ENCODE peak calls at places on chromosomes 5 and 9, in six cellular contexts. A is GM12891, Z is GM12878, T is HepG2, N is K562, P is H1. K is an unnamed sample.

GRCh38 chr9:107999011-107999410 is 509.4 kb upstream of the KLF4 start:
- DNase-seq in A (no peak), Z (no peak), T (no peak), N (no peak), P (peak), K (no peak)

GRCh38 chr9:95503369-95503768 is 13.4 kb downstream of the PTCH1 start:
- DNase-seq in A (no peak), Z (no peak), T (no peak), N (no peak), P (no peak), K (no peak)

GRCh38 chr9:94639045-94639995 is at the start of gene FBP1:
- DNase-seq in A (peak), Z (no peak), T (no peak), N (peak), P (peak), K (peak)

GRCh38 chr9:129435272-129435671 is 185.6 kb downstream of the C9orf50 start:
- DNase-seq in A (no peak), Z (no peak), T (no peak), N (no peak), P (no peak), K (no peak)

GRCh38 chr9:70043689-70044449 is at the start of gene MAMDC2:
- DNase-seq in A (no peak), Z (no peak), T (no peak), N (no peak), P (peak), K (no peak)

GRCh38 chr5:74992791-74993190 is 59.6 kb downstream of the GCNT4 start:
- DNase-seq in A (no peak), Z (no peak), T (no peak), N (no peak), P (no peak), K (no peak)

GRCh38 chr5:133298447-133298846 is 246.6 kb downstream of the HSPA4 start:
- DNase-seq in A (no peak), Z (no peak), T (no peak), N (no peak), P (no peak), K (no peak)

GRCh38 chr5:65332591-65332990 is 149.1 kb downstream of the ADAMTS6 start:
- DNase-seq in A (no peak), Z (no peak), T (peak), N (no peak), P (no peak), K (no peak)

GRCh38 chr5:180367991-180368390 is 14.9 kb upstream of the GFPT2 start:
- DNase-seq in A (no peak), Z (no peak), T (no peak), N (no peak), P (no peak), K (no peak)

GRCh38 chr9:125541840-125542243 is 165.2 kb downstream of the MAPKAP1 start:
- DNase-seq in A (no peak), Z (no peak), T (no peak), N (no peak), P (no peak), K (no peak)

GRCh38 chr5:95217351-95217750 is 67.5 kb downstream of the MCTP1 start:
- DNase-seq in A (no peak), Z (no peak), T (no peak), N (no peak), P (no peak), K (no peak)

GRCh38 chr5:154518438-154518867 is 40.4 kb upstream of the HAND1 start:
- DNase-seq in A (no peak), Z (no peak), T (no peak), N (peak), P (no peak), K (no peak)

GRCh38 chr5:154517781-154518437 is 39.9 kb upstream of the HAND1 start:
- DNase-seq in A (no peak), Z (no peak), T (no peak), N (no peak), P (no peak), K (no peak)

GRCh38 chr5:154516475-154516874 is 38.4 kb upstream of the HAND1 start:
- DNase-seq in A (no peak), Z (no peak), T (no peak), N (no peak), P (no peak), K (no peak)

GRCh38 chr5:154519375-154519774 is 41.3 kb upstream of the HAND1 start:
- DNase-seq in A (no peak), Z (no peak), T (no peak), N (no peak), P (no peak), K (no peak)

DNA sequence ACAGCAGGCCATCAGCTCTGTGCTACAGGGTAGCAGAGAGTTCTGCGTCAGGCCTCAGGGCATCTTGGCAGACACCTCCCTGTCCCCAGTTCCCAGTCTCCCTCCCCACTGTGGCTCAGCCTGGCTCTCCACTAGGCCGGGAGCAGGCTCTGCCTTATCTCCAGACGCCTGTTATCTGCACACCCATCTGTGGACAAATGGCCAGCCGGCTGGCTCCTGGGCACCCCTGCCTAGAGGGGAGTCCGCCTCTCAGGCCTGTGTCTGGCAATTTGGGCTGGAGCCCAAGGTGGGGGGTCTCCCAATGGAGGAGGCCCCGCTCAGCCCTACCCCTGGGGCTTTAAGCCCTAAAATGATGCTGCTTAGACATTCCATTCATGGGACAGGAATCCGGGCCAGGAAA is 39.2 kb upstream of the HAND1 start:
- DNase-seq in A (no peak), Z (no peak), T (no peak), N (no peak), P (no peak), K (no peak)
- TF ChIP-seq TAF1 in A (no peak), Z (no peak), T (no peak), N (no peak), P (no peak), K (no peak)

DNA sequence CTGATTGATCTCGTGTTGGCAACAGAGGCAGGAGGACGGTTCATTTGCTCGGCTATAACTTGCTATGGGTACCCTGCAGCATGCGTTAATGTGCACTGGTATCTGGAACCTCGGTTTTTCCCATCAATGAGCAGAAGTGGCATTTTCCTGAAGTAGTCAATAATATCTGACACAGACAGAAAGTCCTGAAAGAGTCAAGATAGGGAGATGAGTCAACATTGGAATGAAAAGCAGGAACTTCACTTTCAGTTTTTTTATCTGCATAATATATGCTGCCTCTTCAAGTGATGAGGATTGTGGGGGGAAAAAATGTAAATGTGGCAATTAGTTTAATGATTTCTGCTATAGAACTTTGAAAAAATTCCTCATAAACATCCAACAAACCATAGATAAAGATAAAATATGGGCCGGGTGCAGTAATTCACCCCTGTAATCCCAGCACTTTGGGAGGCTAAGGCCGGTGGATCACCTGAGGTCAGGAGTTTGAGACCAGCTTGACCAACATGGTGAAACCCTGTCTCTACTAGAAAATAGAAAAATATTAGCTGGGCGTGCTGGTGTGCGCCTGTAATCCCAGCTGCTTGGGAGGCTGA is 15.9 kb downstream of the C5orf58 start:
- DNase-seq in A (no peak), Z (no peak), T (no peak), N (no peak), P (no peak), K (no peak)
- TF ChIP-seq POLR2AphosphoS5 in A (no peak), Z (no peak), T (no peak), N (peak), P (no peak), K (no peak)

DNA sequence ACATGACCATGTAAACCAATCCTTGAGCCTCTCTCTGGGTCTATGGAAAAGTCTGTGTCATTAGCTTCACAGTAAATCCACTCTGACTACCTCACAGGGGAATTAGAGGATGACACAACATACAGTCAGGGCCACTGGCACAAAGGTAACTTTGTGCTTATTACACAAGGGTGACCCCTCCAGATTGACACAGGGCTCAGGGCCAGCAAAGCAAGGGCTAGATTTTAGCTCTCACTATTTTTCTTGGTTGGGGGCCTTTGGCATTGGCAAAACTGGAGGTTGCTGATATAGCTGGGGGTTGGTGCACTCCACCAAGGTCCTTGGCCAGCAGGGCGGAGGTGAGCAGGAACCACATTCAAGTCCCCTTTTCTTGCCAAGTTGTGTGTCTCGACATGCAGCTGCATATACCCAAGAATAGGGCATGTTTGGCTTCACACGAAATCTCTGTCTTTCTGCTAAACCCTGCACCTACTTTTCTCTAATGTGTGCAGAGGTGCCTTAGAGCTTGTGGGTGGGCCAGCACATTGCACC is 15.2 kb upstream of the OSMR start:
- DNase-seq in A (no peak), Z (no peak), T (peak), N (no peak), P (no peak), K (no peak)
- TF ChIP-seq POLR2A in A (no peak), Z (no peak), T (no peak), N (no peak), P (no peak), K (no peak)

GRCh38 chr9:112878752-112879151 is 11.9 kb downstream of the SLC46A2 start:
- DNase-seq in A (no peak), Z (no peak), T (no peak), N (no peak), P (no peak), K (no peak)
- TF ChIP-seq TAF1 in A (no peak), Z (no peak), T (no peak), N (no peak), P (no peak), K (no peak)

DNA sequence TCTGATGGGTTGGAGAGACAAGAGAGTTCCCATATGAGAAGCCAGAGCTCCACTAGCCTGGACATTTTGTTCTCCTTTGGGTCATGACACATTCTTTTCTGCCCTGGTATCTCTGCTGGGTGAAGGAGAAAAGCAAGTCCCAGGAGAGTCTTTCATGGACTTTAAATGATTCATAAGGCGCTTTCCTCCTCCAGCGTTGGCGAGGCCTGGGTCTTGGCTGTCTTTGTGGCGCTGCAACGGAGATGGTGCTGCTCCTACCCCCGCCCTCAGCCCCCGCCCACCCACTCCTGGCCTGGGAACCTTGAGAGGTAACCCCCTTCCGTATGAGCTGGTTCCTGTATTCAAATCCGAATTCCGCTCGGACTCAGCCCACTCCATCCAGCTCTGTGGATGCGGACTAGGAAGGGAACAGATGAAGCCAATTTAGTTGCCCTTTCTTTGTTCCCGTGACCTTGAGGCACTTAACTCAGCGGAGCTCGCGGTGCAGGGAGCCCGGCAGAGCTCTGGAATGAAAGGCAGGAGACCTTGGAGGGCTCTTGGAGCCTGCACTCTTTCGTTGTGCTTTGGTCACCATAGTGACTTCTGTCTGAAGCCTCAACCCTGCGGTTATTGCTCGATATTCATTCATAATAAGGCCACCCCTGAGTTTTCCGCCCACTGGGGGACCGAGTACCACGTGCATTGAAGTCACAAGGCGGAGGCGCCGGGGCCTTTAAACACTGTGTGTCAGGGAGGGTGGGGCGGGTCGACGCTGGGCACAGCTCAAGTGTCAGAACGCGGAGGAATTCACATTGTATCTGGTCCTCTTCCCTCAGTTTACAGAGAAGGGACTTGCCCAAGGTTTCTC is 14.0 kb upstream of the PWWP2A start:
- DNase-seq in A (no peak), Z (no peak), T (no peak), N (no peak), P (peak), K (no peak)
- TF ChIP-seq POLR2AphosphoS5 in A (no peak), Z (no peak), T (no peak), N (no peak), P (no peak), K (no peak)

GRCh38 chr9:120874861-120875565 is 2.0 kb downstream of the PHF19 start:
- DNase-seq in A (no peak), Z (no peak), T (no peak), N (no peak), P (no peak), K (no peak)

GRCh38 chr9:120876842-120877240 is at the start of gene PHF19:
- DNase-seq in A (peak), Z (no peak), T (peak), N (no peak), P (no peak), K (peak)

GRCh38 chr9:120877276-120878034 is 467 bp upstream of the PHF19 start:
- DNase-seq in A (peak), Z (no peak), T (peak), N (peak), P (peak), K (peak)

GRCh38 chr9:120875643-120875953 is 1.4 kb downstream of the PHF19 start:
- DNase-seq in A (no peak), Z (no peak), T (no peak), N (no peak), P (no peak), K (no peak)

DNA sequence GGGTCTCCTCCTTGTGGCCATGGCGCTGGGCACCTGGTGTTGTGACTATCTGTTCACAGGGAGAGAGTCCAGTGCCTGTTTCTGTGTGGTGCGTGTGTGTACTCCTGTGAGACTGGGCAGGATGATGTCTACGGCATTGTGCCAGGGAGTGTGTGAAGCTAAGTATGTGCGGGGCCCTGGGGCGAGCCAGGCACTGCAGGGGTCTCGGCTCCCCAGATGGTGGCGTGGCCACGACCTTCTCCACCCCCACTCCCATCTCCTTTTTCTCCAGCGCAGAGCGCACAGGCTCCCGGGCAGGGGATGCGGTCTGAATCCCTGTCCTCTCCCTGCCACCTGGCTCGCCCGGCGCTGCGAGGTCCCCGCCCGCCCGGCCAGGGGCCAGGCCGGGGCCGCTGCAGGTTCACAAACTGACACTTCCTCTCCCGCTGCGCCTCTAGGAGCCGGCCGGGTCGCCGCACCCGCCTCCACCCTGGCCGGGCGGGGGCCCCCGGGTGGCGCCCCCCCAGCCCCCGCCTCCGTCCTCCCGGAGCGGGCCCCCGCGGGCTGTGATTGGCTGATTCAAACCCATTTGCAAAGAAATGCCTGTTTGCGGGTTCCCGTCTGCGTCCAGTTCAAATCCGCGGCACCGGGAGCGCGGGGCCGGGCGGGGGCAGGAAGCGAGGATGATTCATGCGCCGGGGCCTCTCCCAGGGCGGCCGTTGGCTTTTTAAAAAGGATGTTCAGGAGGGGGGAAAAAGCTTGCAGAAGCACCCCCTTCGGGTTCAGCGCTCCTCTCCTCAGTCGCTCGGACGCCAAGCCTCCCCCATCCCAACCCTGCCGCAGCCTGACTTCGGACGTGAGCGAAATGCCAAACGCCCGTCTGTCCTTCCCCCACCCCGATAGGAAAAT is 790 bp downstream of the PHF19 start:
- DNase-seq in A (peak), Z (no peak), T (peak), N (peak), P (peak), K (peak)
- TF ChIP-seq POLR2A in A (no peak), Z (peak), T (peak), N (no peak), P (peak), K (no peak)

GRCh38 chr5:143924311-143924710 is 112.3 kb downstream of the HMHB1 start:
- DNase-seq in A (no peak), Z (no peak), T (no peak), N (no peak), P (no peak), K (no peak)

GRCh38 chr5:143923634-143924265 is 111.8 kb downstream of the HMHB1 start:
- DNase-seq in A (peak), Z (no peak), T (no peak), N (no peak), P (no peak), K (no peak)

GRCh38 chr5:143920772-143921171 is 108.8 kb downstream of the HMHB1 start:
- DNase-seq in A (no peak), Z (no peak), T (no peak), N (no peak), P (no peak), K (no peak)

GRCh38 chr5:143922718-143923117 is 110.8 kb downstream of the HMHB1 start:
- DNase-seq in A (no peak), Z (no peak), T (no peak), N (no peak), P (no peak), K (no peak)

GRCh38 chr5:143921525-143922311 is 109.8 kb downstream of the HMHB1 start:
- DNase-seq in A (no peak), Z (no peak), T (no peak), N (no peak), P (no peak), K (no peak)
- TF ChIP-seq TAF1 in A (no peak), Z (no peak), T (no peak), N (no peak), P (no peak), K (no peak)

GRCh38 chr9:89247431-89248370 is 63.3 kb upstream of the CKS2 start:
- DNase-seq in A (no peak), Z (no peak), T (no peak), N (no peak), P (no peak), K (no peak)
- TF ChIP-seq POLR2AphosphoS5 in A (no peak), Z (no peak), T (no peak), N (no peak), P (no peak), K (no peak)

DNA sequence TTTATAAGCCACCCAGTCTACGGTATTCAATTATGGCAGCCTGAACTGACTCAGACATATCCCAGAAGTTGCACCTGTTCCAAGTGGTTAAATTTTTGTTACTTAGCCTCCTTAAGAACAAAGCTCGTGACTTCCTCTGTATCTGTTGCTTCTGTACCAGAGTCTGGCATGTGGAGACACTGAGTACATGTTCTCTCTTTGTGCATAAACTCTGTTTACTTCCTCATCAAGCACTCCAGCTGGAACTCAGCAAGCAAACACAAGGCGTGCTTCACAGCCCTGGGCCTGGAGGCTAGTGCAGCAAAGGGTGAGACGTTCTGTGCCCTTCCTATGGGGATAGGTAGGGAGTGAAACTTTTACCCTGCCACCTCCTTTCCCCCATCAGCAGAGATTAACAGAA is 19.0 kb downstream of the C9orf152 start:
- DNase-seq in A (no peak), Z (no peak), T (peak), N (no peak), P (no peak), K (no peak)
- TF ChIP-seq POLR2A in A (no peak), Z (no peak), T (no peak), N (no peak), P (no peak), K (no peak)

K was measured in GM12892.